ENCODE peak calls at places on chromosomes 12 and 14, in eight cellular contexts. One of them, this sample, is unnamed.

GRCh38 chr14:104389326-104390220 is 190.0 kb upstream of the C14orf180 start:
- DNase-seq in NCI-H774: no peak
- DNase-seq in mucosa of descending colon: peak
- DNase-seq in right cardiac atrium: peak
- DNase-seq in foreskin fibroblast: no peak
- DNase-seq in NCI-H1417: no peak
- DNase-seq in cerebellar cortex: no peak
- DNase-seq in Caki2: no peak
- DNase-seq in this sample: no peak

GRCh38 chr12:2752676-2753371 is 41.9 kb upstream of the FKBP4 start:
- DNase-seq in mucosa of descending colon: peak
- DNase-seq in cerebellar cortex: no peak
- DNase-seq in foreskin fibroblast: peak
- DNase-seq in right cardiac atrium: peak
- DNase-seq in NCI-H774: no peak
- DNase-seq in NCI-H1417: no peak
- DNase-seq in Caki2: peak
- DNase-seq in this sample: peak

GRCh38 chr12:29725587-29726320 is 58.0 kb downstream of the TMTC1 start:
- DNase-seq in right cardiac atrium: no peak
- DNase-seq in cerebellar cortex: no peak
- DNase-seq in foreskin fibroblast: peak
- DNase-seq in mucosa of descending colon: no peak
- DNase-seq in NCI-H1417: no peak
- DNase-seq in NCI-H774: no peak
- DNase-seq in Caki2: peak
- DNase-seq in this sample: peak

GRCh38 chr12:118271770-118272417 is 100.8 kb downstream of the TAOK3 start:
- DNase-seq in cerebellar cortex: no peak
- DNase-seq in NCI-H1417: no peak
- DNase-seq in mucosa of descending colon: no peak
- DNase-seq in NCI-H774: no peak
- DNase-seq in foreskin fibroblast: no peak
- DNase-seq in right cardiac atrium: no peak
- DNase-seq in Caki2: no peak
- DNase-seq in this sample: no peak

GRCh38 chr14:54642950-54643695 is 76.2 kb downstream of the SAMD4A start:
- DNase-seq in right cardiac atrium: no peak
- DNase-seq in foreskin fibroblast: peak
- DNase-seq in mucosa of descending colon: no peak
- DNase-seq in NCI-H1417: no peak
- DNase-seq in Caki2: no peak
- DNase-seq in cerebellar cortex: peak
- DNase-seq in NCI-H774: no peak
- DNase-seq in this sample: peak

GRCh38 chr14:91348861-91349465 is 68.7 kb downstream of the CCDC88C start:
- DNase-seq in right cardiac atrium: no peak
- DNase-seq in foreskin fibroblast: no peak
- DNase-seq in cerebellar cortex: no peak
- DNase-seq in mucosa of descending colon: no peak
- DNase-seq in NCI-H1417: no peak
- DNase-seq in NCI-H774: no peak
- DNase-seq in Caki2: no peak
- DNase-seq in this sample: no peak

GRCh38 chr14:105647784-105648608 is 121.6 kb downstream of the TMEM121 start:
- DNase-seq in cerebellar cortex: no peak
- DNase-seq in Caki2: no peak
- DNase-seq in foreskin fibroblast: no peak
- DNase-seq in mucosa of descending colon: peak
- DNase-seq in right cardiac atrium: no peak
- DNase-seq in NCI-H774: no peak
- DNase-seq in NCI-H1417: no peak
- DNase-seq in this sample: no peak

GRCh38 chr12:6824962-6825381 is 3.2 kb upstream of the P3H3 start:
- DNase-seq in NCI-H1417: no peak
- DNase-seq in cerebellar cortex: peak
- DNase-seq in right cardiac atrium: no peak
- DNase-seq in Caki2: no peak
- DNase-seq in NCI-H774: no peak
- DNase-seq in foreskin fibroblast: peak
- DNase-seq in mucosa of descending colon: no peak
- DNase-seq in this sample: no peak

GRCh38 chr12:122081697-122082221 is 3.2 kb downstream of the MLXIP start:
- DNase-seq in NCI-H774: no peak
- DNase-seq in NCI-H1417: no peak
- DNase-seq in cerebellar cortex: no peak
- DNase-seq in Caki2: no peak
- DNase-seq in foreskin fibroblast: peak
- DNase-seq in right cardiac atrium: peak
- DNase-seq in mucosa of descending colon: peak
- DNase-seq in this sample: no peak

GRCh38 chr12:47274725-47275124 is 195.0 kb upstream of the AMIGO2 start:
- DNase-seq in right cardiac atrium: no peak
- DNase-seq in cerebellar cortex: no peak
- DNase-seq in foreskin fibroblast: no peak
- DNase-seq in NCI-H1417: no peak
- DNase-seq in mucosa of descending colon: no peak
- DNase-seq in NCI-H774: no peak
- DNase-seq in Caki2: no peak
- DNase-seq in this sample: no peak

GRCh38 chr12:94100254-94100653 is 48.1 kb upstream of the PLXNC1 start:
- DNase-seq in right cardiac atrium: no peak
- DNase-seq in mucosa of descending colon: no peak
- DNase-seq in NCI-H1417: no peak
- DNase-seq in cerebellar cortex: no peak
- DNase-seq in foreskin fibroblast: no peak
- DNase-seq in Caki2: no peak
- DNase-seq in NCI-H774: no peak
- DNase-seq in this sample: no peak

GRCh38 chr12:31431721-31432120 is 105.8 kb upstream of the SINHCAF start:
- DNase-seq in cerebellar cortex: no peak
- DNase-seq in foreskin fibroblast: peak
- DNase-seq in Caki2: no peak
- DNase-seq in right cardiac atrium: no peak
- DNase-seq in NCI-H1417: no peak
- DNase-seq in mucosa of descending colon: no peak
- DNase-seq in NCI-H774: no peak
- DNase-seq in this sample: no peak

GRCh38 chr12:75891072-75891471 is 140.5 kb downstream of the PHLDA1 start:
- DNase-seq in Caki2: no peak
- DNase-seq in cerebellar cortex: no peak
- DNase-seq in NCI-H1417: no peak
- DNase-seq in mucosa of descending colon: no peak
- DNase-seq in NCI-H774: no peak
- DNase-seq in right cardiac atrium: no peak
- DNase-seq in foreskin fibroblast: no peak
- DNase-seq in this sample: no peak

GRCh38 chr12:13692332-13692731 is 289.1 kb downstream of the GRIN2B start:
- DNase-seq in NCI-H1417: no peak
- DNase-seq in mucosa of descending colon: no peak
- DNase-seq in foreskin fibroblast: no peak
- DNase-seq in NCI-H774: no peak
- DNase-seq in cerebellar cortex: no peak
- DNase-seq in Caki2: no peak
- DNase-seq in right cardiac atrium: no peak
- DNase-seq in this sample: no peak

GRCh38 chr14:88993946-88994345 is 169.5 kb downstream of the TTC8 start:
- DNase-seq in mucosa of descending colon: no peak
- DNase-seq in right cardiac atrium: no peak
- DNase-seq in NCI-H1417: no peak
- DNase-seq in NCI-H774: no peak
- DNase-seq in cerebellar cortex: no peak
- DNase-seq in Caki2: no peak
- DNase-seq in foreskin fibroblast: peak
- DNase-seq in this sample: no peak

GRCh38 chr12:121626853-121627623 is 708 bp downstream of the ORAI1 start:
- DNase-seq in Caki2: peak
- DNase-seq in mucosa of descending colon: peak
- DNase-seq in NCI-H774: no peak
- DNase-seq in foreskin fibroblast: peak
- DNase-seq in cerebellar cortex: peak
- DNase-seq in right cardiac atrium: peak
- DNase-seq in NCI-H1417: peak
- DNase-seq in this sample: peak

GRCh38 chr12:107570721-107571120 is 114.9 kb upstream of the PWP1 start:
- DNase-seq in NCI-H774: peak
- DNase-seq in cerebellar cortex: no peak
- DNase-seq in mucosa of descending colon: no peak
- DNase-seq in Caki2: no peak
- DNase-seq in NCI-H1417: no peak
- DNase-seq in right cardiac atrium: no peak
- DNase-seq in foreskin fibroblast: peak
- DNase-seq in this sample: no peak

GRCh38 chr12:110109037-110109836 is 14.9 kb upstream of the IFT81 start:
- DNase-seq in foreskin fibroblast: peak
- DNase-seq in cerebellar cortex: peak
- DNase-seq in right cardiac atrium: peak
- DNase-seq in mucosa of descending colon: no peak
- DNase-seq in Caki2: peak
- DNase-seq in NCI-H1417: no peak
- DNase-seq in NCI-H774: peak
- DNase-seq in this sample: peak

GRCh38 chr12:42255221-42255874 is 17.3 kb upstream of the YAF2 start:
- DNase-seq in mucosa of descending colon: no peak
- DNase-seq in cerebellar cortex: no peak
- DNase-seq in right cardiac atrium: no peak
- DNase-seq in foreskin fibroblast: no peak
- DNase-seq in NCI-H1417: no peak
- DNase-seq in Caki2: no peak
- DNase-seq in NCI-H774: no peak
- DNase-seq in this sample: no peak

GRCh38 chr12:13103391-13104033 is at the start of gene GSG1:
- DNase-seq in NCI-H1417: no peak
- DNase-seq in mucosa of descending colon: no peak
- DNase-seq in Caki2: no peak
- DNase-seq in foreskin fibroblast: peak
- DNase-seq in NCI-H774: no peak
- DNase-seq in cerebellar cortex: peak
- DNase-seq in right cardiac atrium: no peak
- DNase-seq in this sample: no peak